ENCODE peak calls at places on chromosomes 13 and 19, in seven cellular contexts. T is Panc1; G is HAP-1; D is astrocyte; A is CD8-positive, alpha-beta memory T cell; Q is psoas muscle; N is GM23338. C is an unnamed sample. For H3K4me1, the result is how much of the 10 kb centered on the place peaks cover.

GRCh38 chr19:4702764-4703163 is 20.9 kb downstream of the DPP9 start:
- DNase-seq in T (no peak), G (no peak), D (no peak), A (no peak), Q (peak), N (no peak), C (no peak)

GRCh38 chr13:106373304-106373988 is 162.0 kb downstream of the EFNB2 start:
- DNase-seq in T (no peak), G (no peak), D (no peak), A (no peak), Q (no peak), N (no peak), C (no peak)

GRCh38 chr19:39502640-39503417 is 4.1 kb downstream of the DLL3 start:
- DNase-seq in T (peak), G (peak), D (peak), A (peak), Q (peak), N (peak), C (peak)

GRCh38 chr19:33064778-33065550 is at the start of gene RHPN2:
- DNase-seq in T (no peak), G (peak), D (no peak), A (peak), Q (peak), N (peak), C (peak)

GRCh38 chr13:111604087-111604486 is 283.6 kb downstream of the TEX29 start:
- DNase-seq in T (no peak), G (peak), D (no peak), A (no peak), Q (no peak), N (peak), C (no peak)

GRCh38 chr19:37948362-37948761 is 41.4 kb downstream of the SIPA1L3 start:
- DNase-seq in T (no peak), G (no peak), D (no peak), A (no peak), Q (no peak), N (no peak), C (no peak)

GRCh38 chr13:24142886-24143285 is 17.6 kb upstream of the SPATA13 start:
- DNase-seq in T (no peak), G (no peak), D (no peak), A (no peak), Q (no peak), N (no peak), C (no peak)

GRCh38 chr13:50531917-50532899 is 311.3 kb downstream of the DLEU7 start:
- DNase-seq in T (no peak), G (no peak), D (no peak), A (no peak), Q (no peak), N (no peak), C (no peak)

GRCh38 chr13:76019421-76020044 is 383.4 kb downstream of the LMO7 start:
- DNase-seq in T (no peak), G (peak), D (no peak), A (no peak), Q (no peak), N (peak), C (peak)

GRCh38 chr13:109363431-109363830 is 423.0 kb downstream of the IRS2 start:
- DNase-seq in T (no peak), G (no peak), D (no peak), A (no peak), Q (no peak), N (no peak), C (no peak)

GRCh38 chr19:11321206-11322126 is 18.0 kb downstream of the RAB3D start:
- DNase-seq in T (no peak), G (no peak), D (no peak), A (no peak), Q (no peak), N (peak), C (no peak)

GRCh38 chr19:40623403-40624239 is 22.5 kb downstream of the LTBP4 start:
- DNase-seq in T (no peak), G (peak), D (peak), A (no peak), Q (no peak), N (peak), C (peak)

GRCh38 chr19:1026189-1027019 is at the start of gene CNN2:
- DNase-seq in T (no peak), G (peak), D (peak), A (peak), Q (peak), N (peak), C (peak)

GRCh38 chr13:20331949-20332348 is 99.8 kb upstream of the GJB6 start:
- DNase-seq in T (no peak), G (no peak), D (no peak), A (no peak), Q (no peak), N (no peak), C (no peak)

GRCh38 chr19:39405930-39406655 is 554 bp upstream of the ZFP36 start:
- DNase-seq in T (peak), G (no peak), D (no peak), A (peak), Q (no peak), N (peak), C (peak)

GRCh38 chr13:44252938-44253337 is 120.7 kb upstream of the SERP2 start:
- DNase-seq in T (no peak), G (no peak), D (no peak), A (no peak), Q (no peak), N (no peak), C (no peak)

GRCh38 chr19:38318595-38319142 is 976 bp upstream of the KCNK6 start:
- DNase-seq in T (no peak), G (no peak), D (no peak), A (no peak), Q (no peak), N (no peak), C (no peak)

GRCh38 chr13:101416181-101417042 is at the start of gene NALCN:
- DNase-seq in T (no peak), G (peak), D (peak), A (no peak), Q (peak), N (peak), C (no peak)

GRCh38 chr13:41117859-41118258 is 14.7 kb downstream of the KBTBD6 start:
- DNase-seq in T (no peak), G (no peak), D (no peak), A (no peak), Q (no peak), N (no peak), C (no peak)

GRCh38 chr19:55973982-55974381 is 12.6 kb upstream of the NLRP5 start:
- DNase-seq in T (no peak), G (no peak), D (no peak), A (no peak), Q (no peak), N (peak), C (no peak)

GRCh38 chr13:26589754-26590153 is 32.3 kb downstream of the WASF3 start:
- DNase-seq in T (no peak), G (no peak), D (peak), A (no peak), Q (no peak), N (no peak), C (no peak)

GRCh38 chr13:67416047-67416925 is 186.2 kb upstream of the PCDH9 start:
- DNase-seq in T (peak), G (peak), D (peak), A (no peak), Q (peak), N (peak), C (no peak)

GRCh38 chr13:31627097-31627496 is 112.2 kb upstream of the RXFP2 start:
- DNase-seq in T (no peak), G (no peak), D (peak), A (no peak), Q (no peak), N (no peak), C (no peak)

GRCh38 chr19:33727331-33728028 is 69.2 kb upstream of the KCTD15 start:
- DNase-seq in T (no peak), G (no peak), D (no peak), A (no peak), Q (no peak), N (no peak), C (no peak)

GRCh38 chr13:51317262-51317661 is 22.2 kb upstream of the SERPINE3 start:
- DNase-seq in T (no peak), G (no peak), D (peak), A (no peak), Q (no peak), N (no peak), C (no peak)

GRCh38 chr13:78054152-78054551 is 135.5 kb upstream of the EDNRB start:
- DNase-seq in T (no peak), G (no peak), D (no peak), A (no peak), Q (no peak), N (no peak), C (no peak)

GRCh38 chr13:42123600-42123999 is 75.2 kb downstream of the DGKH start:
- DNase-seq in T (no peak), G (no peak), D (no peak), A (no peak), Q (no peak), N (no peak), C (no peak)

GRCh38 chr13:80141114-80141849 is 199.6 kb downstream of the SPRY2 start:
- DNase-seq in T (no peak), G (peak), D (peak), A (no peak), Q (no peak), N (no peak), C (no peak)

GRCh38 chr13:113756441-113757097 is 2.5 kb upstream of the TMEM255B start:
- DNase-seq in T (no peak), G (no peak), D (no peak), A (no peak), Q (no peak), N (no peak), C (no peak)

GRCh38 chr19:10111405-10111811 is at the start of gene P2RY11:
- DNase-seq in T (no peak), G (no peak), D (no peak), A (no peak), Q (peak), N (no peak), C (no peak)

GRCh38 chr19:10112037-10112751 is 701 bp downstream of the P2RY11 start:
- DNase-seq in T (no peak), G (no peak), D (no peak), A (peak), Q (peak), N (no peak), C (no peak)

GRCh38 chr19:10110972-10111317 is 548 bp upstream of the P2RY11 start:
- DNase-seq in T (no peak), G (no peak), D (no peak), A (no peak), Q (peak), N (no peak), C (no peak)

GRCh38 chr19:10109528-10109927 is 2.0 kb upstream of the P2RY11 start:
- DNase-seq in T (no peak), G (no peak), D (no peak), A (no peak), Q (no peak), N (no peak), C (no peak)

GRCh38 chr19:10110076-10110971 is 1.2 kb upstream of the P2RY11 start:
- DNase-seq in T (no peak), G (no peak), D (no peak), A (no peak), Q (peak), N (no peak), C (no peak)
- H3K4me1 ChIP-seq in T (under half), G (under half), D (under half), A (half or more), Q (under half), N (under half), C (under half)

DNA sequence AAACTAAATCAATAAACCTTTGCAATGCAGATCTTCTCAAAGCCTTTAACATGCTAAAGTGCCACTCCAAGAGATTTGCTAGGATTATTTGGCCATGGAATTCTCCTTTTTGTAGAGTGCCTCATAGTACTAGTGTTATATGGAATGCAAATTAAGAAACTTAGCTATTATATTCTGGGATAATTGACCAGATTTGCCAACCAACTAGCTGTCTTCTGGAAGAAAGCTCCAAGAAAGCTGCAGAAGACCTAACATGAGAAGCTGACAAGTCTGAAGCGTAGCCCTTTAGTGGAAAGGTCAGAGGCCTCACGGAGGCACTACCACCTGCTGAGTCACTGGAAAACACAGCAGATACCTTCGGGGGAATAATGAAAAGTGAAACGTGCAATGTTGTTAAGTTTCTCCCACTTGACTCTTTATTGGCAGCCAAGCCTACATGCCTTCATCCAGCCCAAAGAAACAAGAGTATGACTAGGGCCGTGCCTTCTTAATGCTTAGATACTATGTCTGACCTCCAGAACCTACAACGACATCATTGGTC is 29.8 kb upstream of the KATNAL1 start:
- DNase-seq in T (no peak), G (peak), D (no peak), A (no peak), Q (no peak), N (no peak), C (no peak)
- H3K4me1 ChIP-seq in T (under half), G (under half), D (under half), A (under half), Q (under half), N (under half), C (under half)

DNA sequence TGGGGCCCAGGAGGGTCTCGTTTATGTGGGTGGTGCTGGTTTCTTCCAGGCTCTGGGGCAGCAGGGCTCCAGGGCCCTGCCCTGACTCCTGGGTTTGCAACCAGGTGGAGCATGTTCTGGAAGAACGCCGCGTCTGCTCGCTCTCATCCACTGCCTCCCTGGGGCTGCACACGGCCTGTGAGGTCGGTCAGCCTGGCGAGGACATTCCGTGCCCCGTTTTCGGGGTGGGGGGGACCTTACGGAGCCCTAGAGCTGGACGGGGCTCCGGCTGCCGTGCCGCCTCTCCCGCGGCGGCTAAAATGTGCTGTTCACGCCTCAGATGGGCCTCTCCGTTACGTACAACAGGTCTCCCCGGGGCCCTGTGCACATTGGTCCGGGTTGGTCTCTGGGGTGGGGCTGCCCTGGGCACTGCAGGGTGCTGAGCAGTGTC is 3.3 kb downstream of the GNA11 start:
- DNase-seq in T (no peak), G (no peak), D (no peak), A (no peak), Q (peak), N (no peak), C (peak)
- H3K4me1 ChIP-seq in T (under half), G (under half), D (under half), A (under half), Q (half or more), N (under half), C (under half)

DNA sequence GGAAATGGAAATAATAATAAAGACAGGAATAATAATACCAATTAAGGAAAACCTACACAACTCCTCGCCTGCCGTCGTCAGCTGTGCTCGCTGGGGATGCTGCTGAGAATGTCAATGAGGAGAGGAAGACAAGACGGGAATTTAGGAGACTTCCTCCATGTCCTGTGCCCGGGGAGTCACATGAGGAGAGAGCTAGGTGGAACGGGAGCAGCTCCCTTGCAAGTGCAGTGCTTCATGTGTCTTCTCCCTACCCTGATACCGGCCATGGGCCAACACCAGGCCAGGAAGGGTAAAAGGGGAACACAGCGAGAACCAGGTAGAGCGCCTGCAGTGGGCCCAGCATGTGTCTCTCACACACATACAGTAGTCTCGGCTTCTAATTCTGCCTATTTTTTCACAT is 11.8 kb downstream of the DOCK9 start:
- DNase-seq in T (no peak), G (no peak), D (no peak), A (no peak), Q (no peak), N (no peak), C (no peak)
- H3K4me1 ChIP-seq in T (under half), G (under half), D (under half), A (under half), Q (under half), N (under half), C (under half)

DNA sequence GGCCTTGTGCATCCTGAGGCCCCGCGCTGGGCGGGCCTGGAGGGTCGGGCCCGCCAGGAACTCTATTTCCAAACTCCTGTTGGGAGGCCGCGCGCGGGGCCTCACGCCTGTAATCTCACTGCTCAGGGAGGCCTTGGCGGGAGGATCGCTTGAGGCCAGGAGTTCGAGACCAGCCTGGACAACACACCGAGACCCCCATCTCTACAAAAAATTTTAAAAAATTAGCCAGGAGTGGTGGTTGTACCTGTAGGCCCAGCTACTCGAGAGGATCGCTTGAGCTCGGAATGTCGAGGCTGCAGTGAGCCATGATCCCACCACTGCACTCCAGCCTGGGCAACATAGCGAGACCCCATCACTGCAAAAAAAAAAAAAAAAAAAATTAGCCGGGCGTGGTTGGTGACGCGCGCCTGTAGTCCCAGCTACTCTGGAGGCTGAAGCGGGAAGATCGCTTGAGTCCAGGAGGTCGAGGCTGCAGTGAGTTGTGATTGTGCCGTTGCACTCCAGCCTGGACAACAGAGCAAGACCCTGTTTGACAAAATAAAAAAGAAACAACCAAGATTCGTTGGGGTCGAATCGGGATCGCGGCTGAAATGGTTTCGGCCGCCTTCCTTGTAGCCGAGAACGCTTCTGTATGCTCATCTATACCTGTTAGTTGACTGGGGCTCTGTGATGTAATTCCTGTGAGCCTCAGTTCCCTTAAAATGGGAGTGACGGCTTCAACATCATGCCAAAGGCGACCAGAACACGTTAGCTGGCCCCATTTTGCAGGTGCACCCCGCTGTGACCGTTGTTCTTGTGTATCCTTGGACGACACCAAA is 636 bp downstream of the SF3A2 start:
- DNase-seq in T (no peak), G (no peak), D (no peak), A (no peak), Q (no peak), N (no peak), C (no peak)
- H3K4me1 ChIP-seq in T (under half), G (under half), D (half or more), A (half or more), Q (half or more), N (under half), C (under half)

C was measured in colonic mucosa.